ENCODE peak calls at places on chromosomes 11 and 22, in nine cellular contexts. S, E, Q, U, G, W, R, A and Y are unnamed samples. For H3K27me3, the result is how much of the 10 kb centered on the place peaks cover.

GRCh38 chr11:1194977-1195689 is 27.7 kb upstream of the MUC5B start:
- DNase-seq in A (no peak), E (no peak), W (no peak), R (no peak), G (peak), U (no peak), S (peak), Q (no peak), Y (no peak)

GRCh38 chr11:7851391-7851790 is 54.6 kb upstream of the OR5P2 start:
- DNase-seq in W (no peak), E (no peak), U (peak), S (no peak), A (no peak), R (no peak), Q (no peak), G (no peak), Y (no peak)

GRCh38 chr11:132177106-132177505 is 806.7 kb downstream of the NTM start:
- DNase-seq in S (no peak), R (peak), U (no peak), G (no peak), W (no peak), E (no peak), Q (no peak), A (peak), Y (no peak)

GRCh38 chr11:16612801-16613400 is 125.5 kb upstream of the C11orf58 start:
- DNase-seq in Q (no peak), G (no peak), R (peak), E (no peak), S (no peak), A (peak), U (no peak), W (peak), Y (no peak)

GRCh38 chr11:92226331-92227232 is 2.0 kb downstream of the FAT3 start:
- DNase-seq in U (no peak), W (peak), Q (no peak), R (no peak), G (peak), A (no peak), E (no peak), S (no peak), Y (no peak)

GRCh38 chr11:78282821-78283220 is 94.1 kb downstream of the USP35 start:
- DNase-seq in U (no peak), E (no peak), G (no peak), A (no peak), R (no peak), W (no peak), Q (no peak), S (no peak), Y (no peak)

GRCh38 chr11:116641561-116642045 is 131.2 kb downstream of the BUD13 start:
- DNase-seq in S (no peak), R (peak), G (no peak), E (peak), A (no peak), W (peak), Q (no peak), U (peak), Y (peak)

GRCh38 chr11:124895471-124895971 is 2.1 kb downstream of the ROBO4 start:
- DNase-seq in W (no peak), Q (no peak), E (no peak), R (no peak), S (no peak), G (no peak), A (no peak), U (no peak), Y (no peak)

GRCh38 chr11:113796663-113797259 is 17.2 kb downstream of the CLDN25 start:
- DNase-seq in G (no peak), R (peak), Q (no peak), U (peak), S (no peak), W (peak), E (peak), A (peak), Y (peak)

GRCh38 chr11:69700278-69701140 is 3.3 kb downstream of the FGF19 start:
- DNase-seq in E (no peak), W (peak), G (peak), R (peak), U (no peak), A (peak), Q (no peak), S (no peak), Y (peak)

GRCh38 chr22:29855611-29856181 is 17.6 kb upstream of the ASCC2 start:
- DNase-seq in W (no peak), S (no peak), Q (no peak), E (peak), G (no peak), A (no peak), U (no peak), R (no peak), Y (peak)

GRCh38 chr11:110093407-110094297 is 460 bp downstream of the ZC3H12C start:
- DNase-seq in E (no peak), Q (peak), G (peak), R (peak), W (peak), S (peak), U (peak), A (peak), Y (peak)

GRCh38 chr11:122113836-122114235 is 2.2 kb downstream of the BLID start:
- DNase-seq in U (no peak), G (no peak), Q (no peak), A (peak), R (no peak), E (no peak), W (no peak), S (no peak), Y (no peak)

GRCh38 chr22:35915477-35916013 is 113.1 kb downstream of the RBFOX2 start:
- DNase-seq in Q (no peak), E (no peak), W (no peak), S (no peak), A (peak), G (no peak), R (peak), U (no peak), Y (no peak)

GRCh38 chr22:20089977-20090729 is 10.1 kb downstream of the DGCR8 start:
- DNase-seq in U (no peak), W (no peak), G (no peak), S (no peak), E (no peak), A (peak), R (no peak), Q (no peak), Y (no peak)

GRCh38 chr22:17339095-17339693 is 30.1 kb upstream of the CECR2 start:
- DNase-seq in E (no peak), S (no peak), R (no peak), A (no peak), Q (no peak), G (no peak), U (no peak), W (no peak), Y (no peak)

GRCh38 chr22:46071451-46072029 is 78.8 kb upstream of the PPARA start:
- DNase-seq in A (peak), Q (peak), U (peak), W (peak), S (peak), G (peak), E (peak), R (peak), Y (peak)

GRCh38 chr11:38278457-38279141 is 1680.6 kb upstream of the RAG2 start:
- DNase-seq in A (no peak), G (no peak), R (no peak), W (no peak), E (no peak), Q (no peak), U (no peak), S (no peak), Y (no peak)

GRCh38 chr11:23280088-23280487 is 419.8 kb upstream of the CCDC179 start:
- DNase-seq in G (no peak), W (no peak), U (no peak), Q (no peak), A (peak), S (no peak), E (no peak), R (no peak), Y (no peak)

GRCh38 chr11:62575156-62575555 is 1.5 kb upstream of the EEF1G start:
- DNase-seq in U (no peak), G (no peak), A (no peak), R (no peak), S (no peak), W (peak), Q (no peak), E (peak), Y (no peak)

GRCh38 chr11:124798991-124799383 is 1.2 kb downstream of the MSANTD2 start:
- DNase-seq in U (no peak), E (no peak), G (no peak), W (no peak), Q (no peak), R (peak), A (peak), S (no peak), Y (no peak)

GRCh38 chr11:15910761-15911160 is 445.6 kb downstream of the SOX6 start:
- DNase-seq in Q (no peak), G (no peak), A (no peak), U (no peak), S (no peak), E (no peak), W (no peak), R (no peak), Y (no peak)

GRCh38 chr11:8229299-8230177 is 34.1 kb downstream of the LMO1 start:
- DNase-seq in U (no peak), R (no peak), G (no peak), A (no peak), S (no peak), E (no peak), Q (no peak), W (peak), Y (peak)

GRCh38 chr22:30234786-30235470 is 11.6 kb downstream of the LIF start:
- DNase-seq in E (no peak), G (no peak), A (peak), Q (no peak), S (no peak), W (peak), U (no peak), R (no peak), Y (peak)

GRCh38 chr11:43268161-43268560 is 43.6 kb upstream of the API5 start:
- DNase-seq in G (no peak), R (no peak), E (no peak), Q (no peak), S (no peak), A (no peak), W (peak), U (no peak), Y (peak)

GRCh38 chr11:83024270-83024854 is 47.3 kb downstream of the RAB30 start:
- DNase-seq in W (no peak), S (no peak), Q (no peak), A (no peak), R (no peak), G (no peak), E (no peak), U (no peak), Y (no peak)

GRCh38 chr11:128884054-128884453 is 7.1 kb upstream of the KCNJ5 start:
- DNase-seq in U (no peak), S (no peak), A (no peak), E (no peak), G (no peak), R (no peak), W (no peak), Q (no peak), Y (no peak)

GRCh38 chr11:47241740-47242400 is 6.7 kb downstream of the ACP2 start:
- DNase-seq in Q (no peak), U (no peak), G (no peak), R (no peak), E (no peak), A (peak), S (no peak), W (no peak), Y (no peak)

GRCh38 chr11:36376315-36376887 is 80.3 kb downstream of the PRR5L start:
- DNase-seq in R (peak), A (peak), Q (no peak), U (no peak), E (no peak), S (no peak), G (peak), W (no peak), Y (no peak)

GRCh38 chr11:94681140-94681539 is 87.0 kb upstream of the AMOTL1 start:
- DNase-seq in Q (no peak), U (no peak), G (no peak), W (no peak), R (no peak), S (no peak), A (no peak), E (no peak), Y (no peak)

GRCh38 chr11:128956401-128957203 is 13.9 kb upstream of the TP53AIP1 start:
- DNase-seq in E (peak), G (no peak), A (peak), Q (no peak), R (peak), U (peak), W (peak), S (no peak), Y (no peak)

GRCh38 chr11:128519353-128519752 is 68.0 kb downstream of the ETS1 start:
- DNase-seq in W (no peak), R (no peak), S (no peak), U (no peak), A (no peak), E (no peak), Q (no peak), G (no peak), Y (no peak)

GRCh38 chr11:27703453-27703852 is 3.2 kb upstream of the BDNF start:
- DNase-seq in R (peak), G (no peak), U (no peak), W (no peak), A (peak), Q (no peak), S (no peak), E (no peak), Y (no peak)
- H3K27me3 ChIP-seq in R (under half), G (under half), U (under half), W (under half), A (under half), Q (under half), S (under half), E (under half), Y (under half)

GRCh38 chr11:130049260-130049659 is 20.4 kb upstream of the APLP2 start:
- DNase-seq in R (no peak), A (no peak), G (no peak), S (no peak), U (no peak), W (no peak), Q (no peak), E (peak), Y (no peak)
- H3K27me3 ChIP-seq in R (under half), A (under half), G (under half), S (under half), U (under half), W (under half), Q (under half), E (under half), Y (under half)

GRCh38 chr22:48712558-48712957 is 1115.1 kb downstream of the BRD1 start:
- DNase-seq in Q (no peak), W (no peak), A (no peak), G (no peak), S (no peak), R (no peak), E (no peak), U (no peak), Y (no peak)
- H3K27me3 ChIP-seq in Q (under half), W (under half), A (under half), G (under half), S (under half), R (under half), E (under half), U (under half), Y (under half)

GRCh38 chr22:45008853-45009751 is 703 bp downstream of the PHF21B start:
- DNase-seq in W (no peak), Q (no peak), U (no peak), R (no peak), A (no peak), S (no peak), G (no peak), E (no peak), Y (no peak)
- H3K27me3 ChIP-seq in W (under half), Q (under half), U (under half), R (under half), A (half or more), S (under half), G (half or more), E (half or more), Y (under half)

GRCh38 chr22:27800250-27801131 is 1.1 kb downstream of the MN1 start:
- DNase-seq in R (no peak), G (no peak), S (peak), A (no peak), W (no peak), Q (no peak), E (no peak), U (no peak), Y (no peak)
- H3K27me3 ChIP-seq in R (half or more), G (under half), S (under half), A (under half), W (under half), Q (under half), E (under half), U (under half), Y (under half)